ENCODE peak calls at places on chromosomes 2 and 18, in six cellular contexts. F is NCI-H748 treated with DMSO at 0.1 percent for 48 hours, H is glutamatergic neuron, J is AML-193, W is astrocyte of the hippocampus, S is heart right ventricle. A is an unnamed sample.

GRCh38 chr18:54558609-54559585 is 32.1 kb upstream of the DYNAP start:
- DNase-seq in F (no peak), H (no peak), J (no peak), W (peak; percentile 46), S (no peak), A (no peak)

GRCh38 chr2:230664128-230664527 is 48.5 kb upstream of the CAB39 start:
- DNase-seq in F (no peak), H (no peak), J (no peak), W (peak; percentile 85), S (peak; percentile 76), A (no peak)

GRCh38 chr2:115303-115702 is 69.0 kb upstream of the FAM110C start:
- DNase-seq in F (no peak), H (no peak), J (no peak), W (peak; percentile 33), S (no peak), A (no peak)

GRCh38 chr18:23805898-23806297 is 116.6 kb downstream of the LAMA3 start:
- DNase-seq in F (no peak), H (no peak), J (no peak), W (peak; percentile 56), S (no peak), A (no peak)

GRCh38 chr2:131145040-131145439 is 39.9 kb downstream of the PLEKHB2 start:
- DNase-seq in F (no peak), H (no peak), J (no peak), W (no peak), S (no peak), A (no peak)

GRCh38 chr2:144539170-144539863 is 19.4 kb upstream of the ZEB2 start:
- DNase-seq in F (no peak), H (no peak), J (no peak), W (no peak), S (no peak), A (no peak)

GRCh38 chr2:96092580-96092877 is 23.8 kb downstream of the ADRA2B start:
- DNase-seq in F (no peak), H (no peak), J (no peak), W (no peak), S (no peak), A (no peak)

GRCh38 chr2:47026738-47027531 is 111.3 kb upstream of the MCFD2 start:
- DNase-seq in F (no peak), H (no peak), J (no peak), W (peak; percentile 48), S (peak; percentile 44), A (no peak)

GRCh38 chr2:56763683-56764082 is 579.9 kb downstream of the CCDC85A start:
- DNase-seq in F (no peak), H (no peak), J (no peak), W (no peak), S (no peak), A (no peak)

GRCh38 chr2:156845806-156846558 is 409.8 kb downstream of the GPD2 start:
- DNase-seq in F (no peak), H (no peak), J (no peak), W (peak; percentile 35), S (no peak), A (no peak)

GRCh38 chr18:75124967-75125358 is 84.0 kb downstream of the PTGR3 start:
- DNase-seq in F (no peak), H (no peak), J (no peak), W (no peak), S (no peak), A (no peak)

GRCh38 chr2:204122425-204122824 is 185.9 kb downstream of the ICOS start:
- DNase-seq in F (no peak), H (no peak), J (no peak), W (no peak), S (no peak), A (no peak)

GRCh38 chr18:28960146-28960545 is 783.2 kb upstream of the CDH2 start:
- DNase-seq in F (no peak), H (no peak), J (no peak), W (no peak), S (no peak), A (no peak)

GRCh38 chr2:199710551-199710950 is 140.4 kb downstream of the FTCDNL1 start:
- DNase-seq in F (no peak), H (no peak), J (no peak), W (no peak), S (no peak), A (no peak)

GRCh38 chr2:229501051-229501794 is 213.1 kb downstream of the DNER start:
- DNase-seq in F (no peak), H (no peak), J (no peak), W (peak; percentile 16), S (no peak), A (no peak)

GRCh38 chr2:240137596-240138274 is 1.6 kb upstream of the COPS9 start:
- DNase-seq in F (no peak), H (no peak), J (no peak), W (no peak), S (no peak), A (no peak)

GRCh38 chr18:21203096-21203495 is 38.9 kb upstream of the GREB1L start:
- DNase-seq in F (no peak), H (no peak), J (no peak), W (no peak), S (no peak), A (no peak)

GRCh38 chr2:75920721-75921551 is 210.2 kb upstream of the GCFC2 start:
- DNase-seq in F (peak; percentile 91), H (no peak), J (no peak), W (peak; percentile 21), S (no peak), A (no peak)

GRCh38 chr2:195022514-195022842 is 634.5 kb upstream of the SLC39A10 start:
- DNase-seq in F (no peak), H (no peak), J (no peak), W (no peak), S (peak; percentile 1), A (no peak)

GRCh38 chr18:56235061-56235772 is 403.2 kb downstream of the TXNL1 start:
- DNase-seq in F (no peak), H (no peak), J (no peak), W (peak; percentile 44), S (no peak), A (no peak)

GRCh38 chr2:102063948-102064678 is 72.4 kb downstream of the IL1R2 start:
- DNase-seq in F (no peak), H (no peak), J (peak; percentile 93), W (peak; percentile 97), S (peak; percentile 71), A (no peak)

GRCh38 chr18:56152547-56152946 is 485.8 kb downstream of the TXNL1 start:
- DNase-seq in F (peak; percentile 77), H (no peak), J (no peak), W (no peak), S (no peak), A (no peak)

GRCh38 chr2:165425556-165425955 is 43.9 kb upstream of the CSRNP3 start:
- DNase-seq in F (no peak), H (no peak), J (no peak), W (no peak), S (no peak), A (no peak)

GRCh38 chr2:235543851-235544686 is 50.2 kb downstream of the AGAP1 start:
- DNase-seq in F (no peak), H (no peak), J (no peak), W (no peak), S (no peak), A (no peak)

GRCh38 chr2:229153307-229153706 is 117.8 kb downstream of the PID1 start:
- DNase-seq in F (no peak), H (no peak), J (no peak), W (peak; percentile 29), S (no peak), A (no peak)

GRCh38 chr18:68721681-68722583 is 7.0 kb upstream of the TMX3 start:
- DNase-seq in F (no peak), H (no peak), J (no peak), W (no peak), S (no peak), A (no peak)

GRCh38 chr2:43041661-43042360 is 184.6 kb downstream of the ZFP36L2 start:
- DNase-seq in F (no peak), H (no peak), J (no peak), W (peak; percentile 99), S (no peak), A (no peak)

GRCh38 chr18:42185486-42185885 is 230.5 kb downstream of the PIK3C3 start:
- DNase-seq in F (no peak), H (no peak), J (no peak), W (no peak), S (no peak), A (no peak)

GRCh38 chr2:43327119-43327518 is 100.7 kb upstream of the ZFP36L2 start:
- DNase-seq in F (no peak), H (no peak), J (no peak), W (no peak), S (no peak), A (no peak)

GRCh38 chr2:3656762-3657691 is 973 bp upstream of the ALLC start:
- DNase-seq in F (no peak), H (peak; percentile 38), J (no peak), W (no peak), S (no peak), A (no peak)